ENCODE peak calls at places on chromosomes 2 and 18, in ten cellular contexts. M is GM20000, N is pancreas, S is cardiac muscle cell, F is AG04450, O is Calu3, P is natural killer cell, V is transverse colon, J is AG09309, K is lower lobe of right lung. Q is an unnamed sample.

GRCh38 chr18:59902180-59902992 is 2.6 kb downstream of the PMAIP1 start:
- DNase-seq in M (no peak), N (no peak), S (no peak), F (no peak), O (no peak), P (no peak), V (no peak), J (no peak), K (no peak), Q (no peak)

GRCh38 chr2:50491541-50492114 is 540.3 kb downstream of the NRXN1 start:
- DNase-seq in M (peak; percentile 25), N (no peak), S (peak; percentile 59), F (peak; percentile 20), O (peak; percentile 52), P (no peak), V (peak; percentile 10), J (peak; percentile 4), K (no peak), Q (no peak)

GRCh38 chr2:105865222-105865913 is 120.7 kb downstream of the NCK2 start:
- DNase-seq in M (no peak), N (no peak), S (peak; percentile 20), F (no peak), O (no peak), P (no peak), V (no peak), J (no peak), K (no peak), Q (no peak)

GRCh38 chr2:109272461-109272860 is 143.5 kb downstream of the SH3RF3 start:
- DNase-seq in M (no peak), N (no peak), S (no peak), F (no peak), O (no peak), P (no peak), V (no peak), J (no peak), K (no peak), Q (no peak)

GRCh38 chr2:98696167-98696566 is 34.8 kb downstream of the MGAT4A start:
- DNase-seq in M (no peak), N (no peak), S (no peak), F (no peak), O (no peak), P (no peak), V (no peak), J (no peak), K (no peak), Q (no peak)

GRCh38 chr18:23260932-23261590 is 125.8 kb downstream of the CABLES1 start:
- DNase-seq in M (no peak), N (no peak), S (no peak), F (no peak), O (no peak), P (no peak), V (no peak), J (no peak), K (no peak), Q (no peak)

GRCh38 chr2:161005170-161005569 is 155.1 kb upstream of the TANK start:
- DNase-seq in M (no peak), N (no peak), S (no peak), F (no peak), O (no peak), P (no peak), V (no peak), J (no peak), K (no peak), Q (no peak)

GRCh38 chr2:239855863-239856587 is 169.1 kb downstream of the NDUFA10 start:
- DNase-seq in M (no peak), N (no peak), S (no peak), F (no peak), O (no peak), P (no peak), V (no peak), J (no peak), K (no peak), Q (peak; percentile 51)

GRCh38 chr2:196884368-196884767 is 42.1 kb downstream of the PGAP1 start:
- DNase-seq in M (no peak), N (no peak), S (no peak), F (no peak), O (no peak), P (no peak), V (no peak), J (no peak), K (no peak), Q (no peak)

DNA sequence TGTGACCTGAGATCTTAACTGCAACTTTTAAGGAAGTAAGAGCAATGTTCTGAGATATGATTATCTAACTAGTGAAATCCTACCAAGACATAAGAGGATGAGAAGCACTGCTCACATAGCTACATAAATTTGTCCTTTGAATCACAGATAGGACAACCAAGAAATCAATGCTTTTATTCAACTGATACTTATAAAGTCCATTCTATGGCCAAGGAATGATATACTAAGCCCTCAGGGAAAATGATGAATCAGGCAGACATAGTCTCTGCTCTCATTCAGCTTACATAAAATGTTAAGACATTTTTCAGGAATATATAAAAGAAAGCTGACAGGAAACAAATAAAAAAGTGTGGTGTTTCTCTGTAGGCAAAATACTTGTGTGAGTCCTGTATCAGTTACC is 39.1 kb downstream of the PGAP1 start:
- DNase-seq in M (no peak), N (no peak), S (no peak), F (no peak), O (no peak), P (no peak), V (no peak), J (no peak), K (no peak), Q (no peak)
- TF ChIP-seq CTCF in M (no peak), N (no peak), S (no peak), F (no peak), O (no peak), P (no peak), V (no peak), J (no peak), K (no peak), Q (no peak)

GRCh38 chr2:129876576-129876975 is 102.9 kb upstream of the RAB6C start:
- DNase-seq in M (no peak), N (no peak), S (no peak), F (no peak), O (no peak), P (no peak), V (no peak), J (no peak), K (no peak), Q (no peak)
- TF ChIP-seq CTCF in M (no peak), N (no peak), S (no peak), F (no peak), O (no peak), P (no peak), V (no peak), J (no peak), K (no peak), Q (no peak)

GRCh38 chr2:111188681-111189080 is 68.0 kb downstream of the BCL2L11 start:
- DNase-seq in M (no peak), N (no peak), S (no peak), F (no peak), O (no peak), P (no peak), V (no peak), J (no peak), K (no peak), Q (no peak)

GRCh38 chr2:111186123-111186715 is 65.5 kb downstream of the BCL2L11 start:
- DNase-seq in M (no peak), N (no peak), S (no peak), F (no peak), O (no peak), P (no peak), V (peak; percentile 61), J (no peak), K (no peak), Q (no peak)

GRCh38 chr2:111184725-111185495 is 64.2 kb downstream of the BCL2L11 start:
- DNase-seq in M (no peak), N (no peak), S (peak; percentile 9), F (no peak), O (no peak), P (no peak), V (no peak), J (no peak), K (no peak), Q (no peak)

GRCh38 chr2:111185496-111186022 is 64.8 kb downstream of the BCL2L11 start:
- DNase-seq in M (no peak), N (peak; percentile 70), S (no peak), F (no peak), O (peak; percentile 12), P (no peak), V (peak; percentile 88), J (no peak), K (peak; percentile 86), Q (no peak)

DNA sequence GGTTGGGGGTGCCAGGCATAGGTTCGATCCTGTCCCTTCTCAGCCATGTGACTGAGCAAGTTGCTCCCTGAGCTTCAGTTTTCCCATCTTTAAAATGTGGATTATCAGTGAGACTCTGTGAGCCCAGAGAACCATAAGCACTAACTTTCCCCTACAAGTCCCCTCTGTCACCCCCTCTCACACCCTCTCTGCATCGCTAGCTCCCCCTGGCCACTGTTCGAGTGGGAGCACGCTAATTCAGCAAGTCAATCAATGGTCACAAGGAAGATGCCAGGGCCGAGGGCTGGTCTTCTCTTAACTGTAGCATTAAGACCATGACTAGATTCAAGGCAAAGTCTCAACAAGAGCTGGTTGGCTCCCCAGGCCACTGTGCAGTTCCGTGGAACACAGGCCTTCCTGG is 66.2 kb downstream of the BCL2L11 start:
- DNase-seq in M (no peak), N (no peak), S (no peak), F (no peak), O (no peak), P (no peak), V (no peak), J (no peak), K (no peak), Q (no peak)
- TF ChIP-seq CTCF in M (no peak), N (no peak), S (no peak), F (no peak), O (no peak), P (no peak), V (no peak), J (no peak), K (no peak), Q (no peak)

GRCh38 chr2:8679567-8679826 is 2.4 kb upstream of the ID2 start:
- DNase-seq in M (no peak), N (no peak), S (no peak), F (no peak), O (no peak), P (no peak), V (no peak), J (no peak), K (no peak), Q (no peak)

GRCh38 chr2:8676915-8677645 is 4.8 kb upstream of the ID2 start:
- DNase-seq in M (no peak), N (no peak), S (no peak), F (no peak), O (peak; percentile 35), P (no peak), V (peak; percentile 29), J (no peak), K (peak; percentile 56), Q (no peak)

GRCh38 chr2:8679827-8680731 is 1.8 kb upstream of the ID2 start:
- DNase-seq in M (no peak), N (peak; percentile 77), S (peak; percentile 29), F (no peak), O (peak; percentile 90), P (no peak), V (peak; percentile 70), J (no peak), K (peak; percentile 75), Q (no peak)

GRCh38 chr2:8677646-8678592 is 3.9 kb upstream of the ID2 start:
- DNase-seq in M (peak; percentile 58), N (peak; percentile 70), S (peak; percentile 71), F (no peak), O (peak; percentile 57), P (no peak), V (peak; percentile 57), J (no peak), K (peak; percentile 68), Q (peak; percentile 86)

DNA sequence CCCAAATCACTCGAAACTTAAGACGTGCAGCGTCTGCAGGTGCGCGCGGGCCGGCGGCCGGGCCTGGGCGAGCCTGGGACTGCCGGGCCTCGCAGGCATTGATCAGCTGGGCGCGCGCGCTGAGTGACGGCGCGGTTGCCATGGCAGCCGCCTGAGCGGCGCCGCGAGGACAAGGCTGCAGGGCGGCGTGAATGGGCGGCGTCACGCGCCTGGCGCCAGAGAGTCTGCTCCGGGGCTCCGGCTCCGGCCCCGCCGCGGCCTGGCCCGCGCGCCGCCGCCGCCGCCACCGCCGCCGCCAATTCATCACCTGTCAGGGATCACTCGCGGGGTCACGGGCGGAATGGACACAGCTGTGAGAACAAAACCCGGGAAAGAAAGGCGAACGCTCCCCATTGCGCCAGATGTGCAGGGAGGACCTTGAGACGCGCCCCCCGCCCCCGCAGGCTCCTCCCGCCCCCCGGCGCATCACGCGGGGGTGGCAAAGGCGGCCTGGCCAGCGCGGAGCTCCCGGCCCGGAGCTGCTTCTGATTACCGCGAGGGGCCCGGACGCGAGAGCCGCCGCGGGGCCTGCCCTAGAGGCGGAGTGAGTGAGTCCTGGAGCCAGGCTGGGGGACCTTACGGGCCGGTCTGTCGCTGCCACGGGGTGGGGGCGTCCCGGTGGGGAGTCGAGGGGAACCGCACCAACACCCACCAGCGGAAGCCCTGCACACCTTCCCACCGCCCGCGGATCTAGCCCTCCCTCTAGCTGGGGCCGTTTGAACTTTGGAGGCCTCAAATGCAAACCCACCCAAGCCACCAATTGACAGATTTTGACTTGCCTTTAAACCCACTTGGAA is 2.9 kb upstream of the ID2 start:
- DNase-seq in M (peak; percentile 97), N (peak; percentile 96), S (peak; percentile 96), F (peak; percentile 73), O (peak; percentile 94), P (peak; percentile 80), V (peak; percentile 94), J (peak; percentile 77), K (peak; percentile 97), Q (peak; percentile 97)
- TF ChIP-seq CTCF in M (no peak), N (no peak), S (no peak), F (no peak), O (no peak), P (no peak), V (no peak), J (no peak), K (no peak), Q (peak; percentile 47)

Q was measured in type B pancreatic cell.